ENCODE peak calls at places on chromosome 21, in five cellular contexts. One of them, this sample, is unnamed.

GRCh38 chr21:27391990-27392389 is 425.1 kb upstream of the ADAMTS5 start:
- DNase-seq in esophagus muscularis mucosa: no peak
- DNase-seq in spleen: no peak
- DNase-seq in GM12891: no peak
- DNase-seq in sigmoid colon: no peak
- DNase-seq in this sample: no peak

GRCh38 chr21:39867198-39867650 is at the start of gene PCP4:
- DNase-seq in spleen: no peak
- DNase-seq in sigmoid colon: peak
- DNase-seq in esophagus muscularis mucosa: no peak
- DNase-seq in GM12891: peak
- DNase-seq in this sample: no peak

GRCh38 chr21:33682992-33683627 is 40.8 kb downstream of the ITSN1 start:
- DNase-seq in spleen: no peak
- DNase-seq in sigmoid colon: no peak
- DNase-seq in GM12891: no peak
- DNase-seq in esophagus muscularis mucosa: no peak
- DNase-seq in this sample: no peak

GRCh38 chr21:18204931-18205330 is 39.7 kb upstream of the CHODL start:
- DNase-seq in GM12891: no peak
- DNase-seq in spleen: no peak
- DNase-seq in sigmoid colon: no peak
- DNase-seq in esophagus muscularis mucosa: no peak
- DNase-seq in this sample: no peak

GRCh38 chr21:34073749-34074282 is 438 bp downstream of the MRPS6 start:
- DNase-seq in esophagus muscularis mucosa: no peak
- DNase-seq in spleen: peak
- DNase-seq in GM12891: peak
- DNase-seq in sigmoid colon: peak
- DNase-seq in this sample: no peak

GRCh38 chr21:30592140-30592539 is at the start of gene KRTAP6-3:
- DNase-seq in esophagus muscularis mucosa: no peak
- DNase-seq in spleen: no peak
- DNase-seq in GM12891: no peak
- DNase-seq in sigmoid colon: no peak
- DNase-seq in this sample: no peak

GRCh38 chr21:21003701-21004100 is 5.5 kb downstream of the NCAM2 start:
- DNase-seq in spleen: no peak
- DNase-seq in sigmoid colon: no peak
- DNase-seq in esophagus muscularis mucosa: no peak
- DNase-seq in GM12891: no peak
- DNase-seq in this sample: no peak

GRCh38 chr21:43770066-43770655 is 5.9 kb downstream of the CSTB start:
- DNase-seq in sigmoid colon: no peak
- DNase-seq in GM12891: no peak
- DNase-seq in esophagus muscularis mucosa: no peak
- DNase-seq in spleen: no peak
- DNase-seq in this sample: no peak

GRCh38 chr21:17805966-17806365 is 13.2 kb downstream of the C21orf91 start:
- DNase-seq in spleen: no peak
- DNase-seq in GM12891: no peak
- DNase-seq in esophagus muscularis mucosa: no peak
- DNase-seq in sigmoid colon: no peak
- DNase-seq in this sample: no peak

GRCh38 chr21:27761623-27762022 is 794.7 kb upstream of the ADAMTS5 start:
- DNase-seq in spleen: no peak
- DNase-seq in esophagus muscularis mucosa: no peak
- DNase-seq in sigmoid colon: no peak
- DNase-seq in GM12891: no peak
- DNase-seq in this sample: no peak

GRCh38 chr21:21631961-21632360 is 633.8 kb downstream of the NCAM2 start:
- DNase-seq in sigmoid colon: no peak
- DNase-seq in spleen: no peak
- DNase-seq in esophagus muscularis mucosa: no peak
- DNase-seq in GM12891: no peak
- DNase-seq in this sample: no peak

GRCh38 chr21:46518983-46519583 is 60.4 kb downstream of the DIP2A start:
- DNase-seq in GM12891: no peak
- DNase-seq in esophagus muscularis mucosa: no peak
- DNase-seq in sigmoid colon: no peak
- DNase-seq in spleen: no peak
- DNase-seq in this sample: no peak

GRCh38 chr21:25615880-25616279 is 8.6 kb upstream of the MRPL39 start:
- DNase-seq in spleen: no peak
- DNase-seq in sigmoid colon: no peak
- DNase-seq in esophagus muscularis mucosa: no peak
- DNase-seq in GM12891: no peak
- DNase-seq in this sample: no peak

GRCh38 chr21:26776320-26777021 is 68.7 kb downstream of the ADAMTS1 start:
- DNase-seq in sigmoid colon: no peak
- DNase-seq in GM12891: no peak
- DNase-seq in esophagus muscularis mucosa: no peak
- DNase-seq in spleen: no peak
- DNase-seq in this sample: no peak

GRCh38 chr21:33971492-33972013 is 55.9 kb upstream of the ATP5PO start:
- DNase-seq in spleen: no peak
- DNase-seq in sigmoid colon: no peak
- DNase-seq in GM12891: no peak
- DNase-seq in esophagus muscularis mucosa: no peak
- DNase-seq in this sample: peak

GRCh38 chr21:23858878-23859277 is 1748.4 kb downstream of the MRPL39 start:
- DNase-seq in esophagus muscularis mucosa: no peak
- DNase-seq in spleen: no peak
- DNase-seq in GM12891: no peak
- DNase-seq in sigmoid colon: no peak
- DNase-seq in this sample: no peak

GRCh38 chr21:27132270-27132669 is 165.4 kb upstream of the ADAMTS5 start:
- DNase-seq in sigmoid colon: no peak
- DNase-seq in spleen: no peak
- DNase-seq in GM12891: no peak
- DNase-seq in esophagus muscularis mucosa: no peak
- DNase-seq in this sample: no peak

GRCh38 chr21:26732442-26733221 is 112.6 kb downstream of the ADAMTS1 start:
- DNase-seq in GM12891: no peak
- DNase-seq in sigmoid colon: no peak
- DNase-seq in spleen: no peak
- DNase-seq in esophagus muscularis mucosa: no peak
- DNase-seq in this sample: no peak

GRCh38 chr21:20023199-20023598 is 975.0 kb upstream of the NCAM2 start:
- DNase-seq in spleen: no peak
- DNase-seq in sigmoid colon: no peak
- DNase-seq in esophagus muscularis mucosa: no peak
- DNase-seq in GM12891: no peak
- DNase-seq in this sample: no peak

GRCh38 chr21:30209571-30209970 is 6.3 kb downstream of the CLDN8 start:
- DNase-seq in spleen: no peak
- DNase-seq in esophagus muscularis mucosa: no peak
- DNase-seq in GM12891: no peak
- DNase-seq in sigmoid colon: no peak
- DNase-seq in this sample: no peak

GRCh38 chr21:29540289-29540688 is 241.6 kb downstream of the BACH1 start:
- DNase-seq in GM12891: no peak
- DNase-seq in sigmoid colon: no peak
- DNase-seq in esophagus muscularis mucosa: no peak
- DNase-seq in spleen: no peak
- DNase-seq in this sample: no peak

GRCh38 chr21:27570306-27570868 is 603.5 kb upstream of the ADAMTS5 start:
- DNase-seq in GM12891: no peak
- DNase-seq in sigmoid colon: peak
- DNase-seq in spleen: no peak
- DNase-seq in esophagus muscularis mucosa: peak
- DNase-seq in this sample: no peak

GRCh38 chr21:28447453-28447852 is 545.2 kb downstream of the LTN1 start:
- DNase-seq in esophagus muscularis mucosa: no peak
- DNase-seq in sigmoid colon: no peak
- DNase-seq in GM12891: no peak
- DNase-seq in spleen: no peak
- DNase-seq in this sample: no peak

GRCh38 chr21:46145159-46145839 is 10.1 kb downstream of the FTCD start:
- DNase-seq in spleen: peak
- DNase-seq in esophagus muscularis mucosa: no peak
- DNase-seq in GM12891: no peak
- DNase-seq in sigmoid colon: peak
- DNase-seq in this sample: no peak

GRCh38 chr21:33059319-33059894 is 10.5 kb upstream of the OLIG1 start:
- DNase-seq in esophagus muscularis mucosa: no peak
- DNase-seq in GM12891: no peak
- DNase-seq in sigmoid colon: no peak
- DNase-seq in spleen: no peak
- DNase-seq in this sample: no peak

GRCh38 chr21:23488245-23488644 is 2119.0 kb downstream of the MRPL39 start:
- DNase-seq in spleen: no peak
- DNase-seq in GM12891: no peak
- DNase-seq in sigmoid colon: no peak
- DNase-seq in esophagus muscularis mucosa: no peak
- DNase-seq in this sample: no peak

GRCh38 chr21:21666689-21667088 is 668.5 kb downstream of the NCAM2 start:
- DNase-seq in sigmoid colon: no peak
- DNase-seq in GM12891: no peak
- DNase-seq in esophagus muscularis mucosa: no peak
- DNase-seq in spleen: no peak
- DNase-seq in this sample: no peak

GRCh38 chr21:30518876-30519275 is 16.9 kb upstream of the KRTAP19-5 start:
- DNase-seq in GM12891: no peak
- DNase-seq in sigmoid colon: no peak
- DNase-seq in esophagus muscularis mucosa: no peak
- DNase-seq in spleen: no peak
- DNase-seq in this sample: no peak

GRCh38 chr21:41931041-41931451 is 22.8 kb downstream of the C2CD2 start:
- DNase-seq in GM12891: no peak
- DNase-seq in esophagus muscularis mucosa: no peak
- DNase-seq in spleen: peak
- DNase-seq in sigmoid colon: peak
- DNase-seq in this sample: no peak

GRCh38 chr21:41933259-41934079 is 20.3 kb downstream of the C2CD2 start:
- DNase-seq in GM12891: no peak
- DNase-seq in spleen: peak
- DNase-seq in sigmoid colon: peak
- DNase-seq in esophagus muscularis mucosa: no peak
- DNase-seq in this sample: no peak

GRCh38 chr21:41932191-41932575 is 21.6 kb downstream of the C2CD2 start:
- DNase-seq in sigmoid colon: peak
- DNase-seq in esophagus muscularis mucosa: no peak
- DNase-seq in spleen: peak
- DNase-seq in GM12891: no peak
- DNase-seq in this sample: no peak

GRCh38 chr21:41929248-41929647 is 24.6 kb downstream of the C2CD2 start:
- DNase-seq in esophagus muscularis mucosa: no peak
- DNase-seq in sigmoid colon: peak
- DNase-seq in GM12891: no peak
- DNase-seq in spleen: peak
- DNase-seq in this sample: no peak

GRCh38 chr21:41932576-41933258 is 21.1 kb downstream of the C2CD2 start:
- DNase-seq in sigmoid colon: peak
- DNase-seq in GM12891: no peak
- DNase-seq in esophagus muscularis mucosa: no peak
- DNase-seq in spleen: peak
- DNase-seq in this sample: no peak
- TF ChIP-seq POLR2AphosphoS5 in sigmoid colon: no peak
- TF ChIP-seq POLR2AphosphoS5 in GM12891: no peak
- TF ChIP-seq POLR2AphosphoS5 in esophagus muscularis mucosa: no peak
- TF ChIP-seq POLR2AphosphoS5 in spleen: peak
- TF ChIP-seq POLR2AphosphoS5 in this sample: no peak

GRCh38 chr21:44854664-44855446 is 18.6 kb downstream of the PTTG1IP start:
- DNase-seq in esophagus muscularis mucosa: no peak
- DNase-seq in sigmoid colon: no peak
- DNase-seq in spleen: no peak
- DNase-seq in GM12891: no peak
- DNase-seq in this sample: no peak
- TF ChIP-seq POLR2AphosphoS5 in esophagus muscularis mucosa: no peak
- TF ChIP-seq POLR2AphosphoS5 in sigmoid colon: no peak
- TF ChIP-seq POLR2AphosphoS5 in spleen: no peak
- TF ChIP-seq POLR2AphosphoS5 in GM12891: no peak
- TF ChIP-seq POLR2AphosphoS5 in this sample: no peak

DNA sequence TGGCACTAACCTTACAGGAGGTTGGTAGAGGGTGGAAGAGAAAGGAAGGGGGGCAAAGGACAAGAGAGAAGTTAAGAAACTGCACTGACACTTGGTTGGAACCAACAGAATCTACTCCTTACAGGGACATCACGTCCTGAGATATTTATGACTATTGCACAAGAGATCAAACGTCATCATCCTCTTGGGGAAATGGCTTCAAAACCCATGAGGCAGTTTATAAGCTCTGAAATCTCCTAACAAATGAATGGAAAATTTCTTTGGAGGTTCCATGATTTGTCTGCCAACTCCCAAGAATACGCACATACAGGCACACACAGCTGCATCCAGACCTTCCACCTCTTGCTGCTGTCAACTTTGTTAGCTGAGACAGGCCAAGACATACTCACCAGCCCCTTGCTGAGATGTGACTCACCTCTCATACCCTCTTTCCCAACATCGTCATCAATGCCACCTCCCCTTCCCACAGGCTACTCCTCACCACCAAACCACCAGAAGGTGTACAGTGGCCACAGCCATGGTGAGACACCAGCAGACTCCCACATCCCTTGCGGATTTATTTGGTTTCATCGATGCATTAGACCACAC is 135.5 kb downstream of the SETD4 start:
- DNase-seq in sigmoid colon: peak
- DNase-seq in esophagus muscularis mucosa: peak
- DNase-seq in GM12891: no peak
- DNase-seq in spleen: no peak
- DNase-seq in this sample: peak
- TF ChIP-seq POLR2AphosphoS5 in sigmoid colon: no peak
- TF ChIP-seq POLR2AphosphoS5 in esophagus muscularis mucosa: no peak
- TF ChIP-seq POLR2AphosphoS5 in GM12891: no peak
- TF ChIP-seq POLR2AphosphoS5 in spleen: no peak
- TF ChIP-seq POLR2AphosphoS5 in this sample: peak

DNA sequence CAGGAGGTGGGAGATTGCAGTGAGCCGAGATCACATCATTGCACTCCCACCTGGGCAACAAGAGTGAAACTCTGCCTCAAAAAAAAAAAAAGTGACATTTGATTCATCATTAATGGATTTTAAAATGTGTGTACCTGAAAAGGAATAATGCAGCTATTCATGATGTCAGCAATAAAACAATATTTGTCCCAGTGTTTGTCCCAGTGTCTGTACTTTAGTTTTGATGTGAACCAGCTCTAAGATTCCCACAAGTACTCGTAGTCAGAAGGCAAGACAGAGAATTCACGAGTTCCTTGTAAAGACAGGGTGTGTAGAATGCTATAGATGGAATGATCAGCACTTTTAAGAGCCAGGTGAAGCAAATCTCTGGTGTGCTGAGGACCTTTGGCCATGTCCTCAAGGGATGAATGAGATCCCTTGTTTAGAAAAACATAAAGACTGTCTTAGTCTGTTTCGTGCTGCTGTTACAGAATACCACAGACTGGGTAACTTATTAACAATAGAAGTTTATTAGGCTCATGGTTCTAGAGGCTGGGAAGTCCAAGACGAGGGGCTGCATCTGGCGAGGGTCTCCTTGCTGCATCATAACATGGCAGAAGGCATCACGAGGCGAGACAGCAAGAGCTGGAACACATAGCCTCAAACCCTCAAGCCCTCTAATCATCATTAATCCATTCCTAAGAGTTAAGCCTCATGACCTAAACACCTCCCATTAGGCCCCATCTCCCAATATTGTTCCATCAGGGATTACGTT is 12.0 kb upstream of the TMPRSS2 start:
- DNase-seq in sigmoid colon: no peak
- DNase-seq in GM12891: no peak
- DNase-seq in spleen: no peak
- DNase-seq in esophagus muscularis mucosa: no peak
- DNase-seq in this sample: no peak
- TF ChIP-seq POLR2AphosphoS5 in sigmoid colon: no peak
- TF ChIP-seq POLR2AphosphoS5 in GM12891: no peak
- TF ChIP-seq POLR2AphosphoS5 in spleen: no peak
- TF ChIP-seq POLR2AphosphoS5 in esophagus muscularis mucosa: no peak
- TF ChIP-seq POLR2AphosphoS5 in this sample: no peak

GRCh38 chr21:38439957-38440356 is 58.3 kb downstream of the ERG start:
- DNase-seq in esophagus muscularis mucosa: no peak
- DNase-seq in GM12891: no peak
- DNase-seq in spleen: no peak
- DNase-seq in sigmoid colon: no peak
- DNase-seq in this sample: no peak
- TF ChIP-seq POLR2AphosphoS5 in esophagus muscularis mucosa: no peak
- TF ChIP-seq POLR2AphosphoS5 in GM12891: no peak
- TF ChIP-seq POLR2AphosphoS5 in spleen: no peak
- TF ChIP-seq POLR2AphosphoS5 in sigmoid colon: no peak
- TF ChIP-seq POLR2AphosphoS5 in this sample: no peak

This sample was measured in vagina.